ENCODE peak calls at places on chromosomes 11 and 22, in eight cellular contexts. One of them, this sample, is unnamed.

GRCh38 chr11:94809251-94809650 is 41.1 kb downstream of the AMOTL1 start:
- DNase-seq in activated T-helper 1 cell treated with anti-CD3 and anti-CD28 coated beads, Interleukin-12 subunit alpha, Interleukin-12 subunit beta, Interleukin-2, Interleukin-4 antibody, amounts not matched to agents 30 ng/mL and 10 ng/mL and 1 ng/mL, durations not matched to agents 14 hours and 24 hours and 36 hours: no peak
- DNase-seq in epithelial cell of proximal tubule: no peak
- DNase-seq in chondrocyte: no peak
- DNase-seq in amniotic stem cell: peak; percentile 24
- DNase-seq in HCT116: no peak
- DNase-seq in NCI-H774: no peak
- DNase-seq in activated T-helper 9 cell treated with anti-CD3 and anti-CD28 coated beads, Interleukin-2, amount 50 U/mL, for 16 hours: no peak
- DNase-seq in this sample: no peak

GRCh38 chr11:128642571-128642970 is 51.3 kb upstream of the FLI1 start:
- DNase-seq in activated T-helper 1 cell treated with anti-CD3 and anti-CD28 coated beads, Interleukin-12 subunit alpha, Interleukin-12 subunit beta, Interleukin-2, Interleukin-4 antibody, amounts not matched to agents 30 ng/mL and 10 ng/mL and 1 ng/mL, durations not matched to agents 14 hours and 24 hours and 36 hours: no peak
- DNase-seq in epithelial cell of proximal tubule: no peak
- DNase-seq in chondrocyte: no peak
- DNase-seq in amniotic stem cell: no peak
- DNase-seq in HCT116: no peak
- DNase-seq in NCI-H774: no peak
- DNase-seq in activated T-helper 9 cell treated with anti-CD3 and anti-CD28 coated beads, Interleukin-2, amount 50 U/mL, for 16 hours: no peak
- DNase-seq in this sample: no peak

GRCh38 chr11:120340529-120340928 is 4.3 kb downstream of the ARHGEF12 start:
- DNase-seq in activated T-helper 1 cell treated with anti-CD3 and anti-CD28 coated beads, Interleukin-12 subunit alpha, Interleukin-12 subunit beta, Interleukin-2, Interleukin-4 antibody, amounts not matched to agents 30 ng/mL and 10 ng/mL and 1 ng/mL, durations not matched to agents 14 hours and 24 hours and 36 hours: no peak
- DNase-seq in epithelial cell of proximal tubule: no peak
- DNase-seq in chondrocyte: no peak
- DNase-seq in amniotic stem cell: no peak
- DNase-seq in HCT116: no peak
- DNase-seq in NCI-H774: no peak
- DNase-seq in activated T-helper 9 cell treated with anti-CD3 and anti-CD28 coated beads, Interleukin-2, amount 50 U/mL, for 16 hours: no peak
- DNase-seq in this sample: no peak

GRCh38 chr22:45542001-45542520 is 39.4 kb downstream of the FBLN1 start:
- DNase-seq in activated T-helper 1 cell treated with anti-CD3 and anti-CD28 coated beads, Interleukin-12 subunit alpha, Interleukin-12 subunit beta, Interleukin-2, Interleukin-4 antibody, amounts not matched to agents 30 ng/mL and 10 ng/mL and 1 ng/mL, durations not matched to agents 14 hours and 24 hours and 36 hours: no peak
- DNase-seq in epithelial cell of proximal tubule: no peak
- DNase-seq in chondrocyte: no peak
- DNase-seq in amniotic stem cell: no peak
- DNase-seq in HCT116: no peak
- DNase-seq in NCI-H774: no peak
- DNase-seq in activated T-helper 9 cell treated with anti-CD3 and anti-CD28 coated beads, Interleukin-2, amount 50 U/mL, for 16 hours: no peak
- DNase-seq in this sample: no peak

GRCh38 chr11:33722579-33723234 is 13.5 kb downstream of the CD59 start:
- DNase-seq in activated T-helper 1 cell treated with anti-CD3 and anti-CD28 coated beads, Interleukin-12 subunit alpha, Interleukin-12 subunit beta, Interleukin-2, Interleukin-4 antibody, amounts not matched to agents 30 ng/mL and 10 ng/mL and 1 ng/mL, durations not matched to agents 14 hours and 24 hours and 36 hours: peak; percentile 41
- DNase-seq in epithelial cell of proximal tubule: no peak
- DNase-seq in chondrocyte: no peak
- DNase-seq in amniotic stem cell: no peak
- DNase-seq in HCT116: no peak
- DNase-seq in NCI-H774: no peak
- DNase-seq in activated T-helper 9 cell treated with anti-CD3 and anti-CD28 coated beads, Interleukin-2, amount 50 U/mL, for 16 hours: no peak
- DNase-seq in this sample: peak; percentile 65

GRCh38 chr22:23925020-23925606 is 30.9 kb downstream of the MIF start:
- DNase-seq in activated T-helper 1 cell treated with anti-CD3 and anti-CD28 coated beads, Interleukin-12 subunit alpha, Interleukin-12 subunit beta, Interleukin-2, Interleukin-4 antibody, amounts not matched to agents 30 ng/mL and 10 ng/mL and 1 ng/mL, durations not matched to agents 14 hours and 24 hours and 36 hours: no peak
- DNase-seq in epithelial cell of proximal tubule: no peak
- DNase-seq in chondrocyte: no peak
- DNase-seq in amniotic stem cell: no peak
- DNase-seq in HCT116: no peak
- DNase-seq in NCI-H774: no peak
- DNase-seq in activated T-helper 9 cell treated with anti-CD3 and anti-CD28 coated beads, Interleukin-2, amount 50 U/mL, for 16 hours: no peak
- DNase-seq in this sample: no peak

GRCh38 chr11:115872418-115872817 is 368.2 kb upstream of the CADM1 start:
- DNase-seq in activated T-helper 1 cell treated with anti-CD3 and anti-CD28 coated beads, Interleukin-12 subunit alpha, Interleukin-12 subunit beta, Interleukin-2, Interleukin-4 antibody, amounts not matched to agents 30 ng/mL and 10 ng/mL and 1 ng/mL, durations not matched to agents 14 hours and 24 hours and 36 hours: no peak
- DNase-seq in epithelial cell of proximal tubule: no peak
- DNase-seq in chondrocyte: no peak
- DNase-seq in amniotic stem cell: no peak
- DNase-seq in HCT116: no peak
- DNase-seq in NCI-H774: no peak
- DNase-seq in activated T-helper 9 cell treated with anti-CD3 and anti-CD28 coated beads, Interleukin-2, amount 50 U/mL, for 16 hours: no peak
- DNase-seq in this sample: no peak

GRCh38 chr22:45336971-45337431 is 27.3 kb downstream of the FAM118A start:
- DNase-seq in activated T-helper 1 cell treated with anti-CD3 and anti-CD28 coated beads, Interleukin-12 subunit alpha, Interleukin-12 subunit beta, Interleukin-2, Interleukin-4 antibody, amounts not matched to agents 30 ng/mL and 10 ng/mL and 1 ng/mL, durations not matched to agents 14 hours and 24 hours and 36 hours: no peak
- DNase-seq in epithelial cell of proximal tubule: no peak
- DNase-seq in chondrocyte: no peak
- DNase-seq in amniotic stem cell: no peak
- DNase-seq in HCT116: no peak
- DNase-seq in NCI-H774: peak; percentile 61
- DNase-seq in activated T-helper 9 cell treated with anti-CD3 and anti-CD28 coated beads, Interleukin-2, amount 50 U/mL, for 16 hours: no peak
- DNase-seq in this sample: no peak

GRCh38 chr11:11078344-11078743 is 220.5 kb upstream of the ZBED5 start:
- DNase-seq in activated T-helper 1 cell treated with anti-CD3 and anti-CD28 coated beads, Interleukin-12 subunit alpha, Interleukin-12 subunit beta, Interleukin-2, Interleukin-4 antibody, amounts not matched to agents 30 ng/mL and 10 ng/mL and 1 ng/mL, durations not matched to agents 14 hours and 24 hours and 36 hours: no peak
- DNase-seq in epithelial cell of proximal tubule: no peak
- DNase-seq in chondrocyte: no peak
- DNase-seq in amniotic stem cell: no peak
- DNase-seq in HCT116: no peak
- DNase-seq in NCI-H774: no peak
- DNase-seq in activated T-helper 9 cell treated with anti-CD3 and anti-CD28 coated beads, Interleukin-2, amount 50 U/mL, for 16 hours: no peak
- DNase-seq in this sample: no peak

GRCh38 chr22:46454910-46455269 is 82.5 kb downstream of the CELSR1 start:
- DNase-seq in activated T-helper 1 cell treated with anti-CD3 and anti-CD28 coated beads, Interleukin-12 subunit alpha, Interleukin-12 subunit beta, Interleukin-2, Interleukin-4 antibody, amounts not matched to agents 30 ng/mL and 10 ng/mL and 1 ng/mL, durations not matched to agents 14 hours and 24 hours and 36 hours: no peak
- DNase-seq in epithelial cell of proximal tubule: no peak
- DNase-seq in chondrocyte: no peak
- DNase-seq in amniotic stem cell: no peak
- DNase-seq in HCT116: peak; percentile 65
- DNase-seq in NCI-H774: no peak
- DNase-seq in activated T-helper 9 cell treated with anti-CD3 and anti-CD28 coated beads, Interleukin-2, amount 50 U/mL, for 16 hours: no peak
- DNase-seq in this sample: no peak

GRCh38 chr11:33399421-33399820 is 142.2 kb downstream of the HIPK3 start:
- DNase-seq in activated T-helper 1 cell treated with anti-CD3 and anti-CD28 coated beads, Interleukin-12 subunit alpha, Interleukin-12 subunit beta, Interleukin-2, Interleukin-4 antibody, amounts not matched to agents 30 ng/mL and 10 ng/mL and 1 ng/mL, durations not matched to agents 14 hours and 24 hours and 36 hours: no peak
- DNase-seq in epithelial cell of proximal tubule: no peak
- DNase-seq in chondrocyte: no peak
- DNase-seq in amniotic stem cell: no peak
- DNase-seq in HCT116: no peak
- DNase-seq in NCI-H774: no peak
- DNase-seq in activated T-helper 9 cell treated with anti-CD3 and anti-CD28 coated beads, Interleukin-2, amount 50 U/mL, for 16 hours: no peak
- DNase-seq in this sample: no peak

GRCh38 chr11:133966924-133967598 is 10.3 kb upstream of the IGSF9B start:
- DNase-seq in activated T-helper 1 cell treated with anti-CD3 and anti-CD28 coated beads, Interleukin-12 subunit alpha, Interleukin-12 subunit beta, Interleukin-2, Interleukin-4 antibody, amounts not matched to agents 30 ng/mL and 10 ng/mL and 1 ng/mL, durations not matched to agents 14 hours and 24 hours and 36 hours: peak; percentile 58
- DNase-seq in epithelial cell of proximal tubule: no peak
- DNase-seq in chondrocyte: no peak
- DNase-seq in amniotic stem cell: no peak
- DNase-seq in HCT116: no peak
- DNase-seq in NCI-H774: peak; percentile 28
- DNase-seq in activated T-helper 9 cell treated with anti-CD3 and anti-CD28 coated beads, Interleukin-2, amount 50 U/mL, for 16 hours: peak; percentile 51
- DNase-seq in this sample: peak; percentile 65

GRCh38 chr22:28544431-28544868 is 135.2 kb downstream of the TTC28 start:
- DNase-seq in activated T-helper 1 cell treated with anti-CD3 and anti-CD28 coated beads, Interleukin-12 subunit alpha, Interleukin-12 subunit beta, Interleukin-2, Interleukin-4 antibody, amounts not matched to agents 30 ng/mL and 10 ng/mL and 1 ng/mL, durations not matched to agents 14 hours and 24 hours and 36 hours: no peak
- DNase-seq in epithelial cell of proximal tubule: no peak
- DNase-seq in chondrocyte: no peak
- DNase-seq in amniotic stem cell: no peak
- DNase-seq in HCT116: no peak
- DNase-seq in NCI-H774: no peak
- DNase-seq in activated T-helper 9 cell treated with anti-CD3 and anti-CD28 coated beads, Interleukin-2, amount 50 U/mL, for 16 hours: no peak
- DNase-seq in this sample: no peak

GRCh38 chr11:13216019-13217006 is 61.3 kb upstream of the BMAL1 start:
- DNase-seq in activated T-helper 1 cell treated with anti-CD3 and anti-CD28 coated beads, Interleukin-12 subunit alpha, Interleukin-12 subunit beta, Interleukin-2, Interleukin-4 antibody, amounts not matched to agents 30 ng/mL and 10 ng/mL and 1 ng/mL, durations not matched to agents 14 hours and 24 hours and 36 hours: no peak
- DNase-seq in epithelial cell of proximal tubule: peak; percentile 86
- DNase-seq in chondrocyte: peak; percentile 97
- DNase-seq in amniotic stem cell: peak; percentile 96
- DNase-seq in HCT116: peak; percentile 94
- DNase-seq in NCI-H774: no peak
- DNase-seq in activated T-helper 9 cell treated with anti-CD3 and anti-CD28 coated beads, Interleukin-2, amount 50 U/mL, for 16 hours: peak; percentile 20
- DNase-seq in this sample: no peak